ENCODE peak calls at places on chromosomes 7 and 10, in four cellular contexts. W is non-pigmented ciliary epithelial cell, I is RCC 7860, O is amygdala. Z is an unnamed sample.

GRCh38 chr10:102603946-102604345 is 40.3 kb upstream of the TRIM8 start:
- DNase-seq in W (no peak), I (no peak), O (no peak), Z (no peak)

GRCh38 chr7:40658731-40659130 is 523.9 kb downstream of the SUGCT start:
- DNase-seq in W (no peak), I (no peak), O (no peak), Z (peak)

GRCh38 chr10:87674963-87675362 is 15.3 kb downstream of the PAPSS2 start:
- DNase-seq in W (no peak), I (peak), O (no peak), Z (no peak)

GRCh38 chr10:124560377-124560776 is 98.8 kb downstream of the LHPP start:
- DNase-seq in W (peak), I (no peak), O (no peak), Z (peak)

GRCh38 chr7:47690902-47691558 is 109.1 kb upstream of the TNS3 start:
- DNase-seq in W (no peak), I (peak), O (no peak), Z (peak)

GRCh38 chr7:31079126-31079918 is 27.2 kb downstream of the ADCYAP1R1 start:
- DNase-seq in W (no peak), I (no peak), O (no peak), Z (no peak)

GRCh38 chr10:27297848-27298524 is 57.4 kb upstream of the ACBD5 start:
- DNase-seq in W (no peak), I (no peak), O (no peak), Z (no peak)

GRCh38 chr10:77240042-77240619 is 397.5 kb downstream of the KCNMA1 start:
- DNase-seq in W (no peak), I (no peak), O (no peak), Z (no peak)

GRCh38 chr10:126050301-126050700 is 153.9 kb downstream of the FANK1 start:
- DNase-seq in W (no peak), I (no peak), O (no peak), Z (no peak)